ENCODE peak calls at places on chromosomes 12 and 14, in five cellular contexts. B is stimulated activated effector memory CD8-positive, alpha-beta T cell treated with anti-CD3 and anti-CD28 coated beads, Interleukin-12 subunit alpha, Interleukin-12 subunit beta, amount 100 ng/mL, for 72 hours; V is progenitor cell of endocrine pancreas; Q is HTR-8/SVneo; I is NCI-H1694 treated with DMSO at 0.1 percent for 48 hours. D is an unnamed sample.

GRCh38 chr14:102793531-102794328 is 16.5 kb downstream of the TRAF3 start:
- DNase-seq in V (no peak), B (no peak), Q (no peak), I (no peak), D (no peak)

GRCh38 chr12:85280138-85280983 is at the start of gene ALX1:
- DNase-seq in I (no peak), Q (peak; percentile 17), B (no peak), V (peak; percentile 57), D (no peak)

GRCh38 chr14:45426685-45427282 is 173.8 kb upstream of the MIS18BP1 start:
- DNase-seq in Q (peak; percentile 29), V (no peak), B (no peak), I (peak; percentile 80), D (no peak)

GRCh38 chr14:77203611-77204456 is 22.2 kb downstream of the TMEM63C start:
- DNase-seq in Q (no peak), B (no peak), I (peak; percentile 82), V (no peak), D (peak; percentile 25)

GRCh38 chr12:10562306-10562933 is 51.0 kb downstream of the MAGOHB start:
- DNase-seq in B (no peak), V (no peak), Q (peak; percentile 25), I (peak; percentile 10), D (no peak)

GRCh38 chr14:96978525-96979272 is 181.5 kb downstream of the VRK1 start:
- DNase-seq in V (no peak), Q (no peak), I (no peak), B (no peak), D (no peak)

GRCh38 chr14:103232338-103232808 is 101.7 kb upstream of the EIF5 start:
- DNase-seq in Q (no peak), B (no peak), V (no peak), I (peak; percentile 70), D (no peak)

GRCh38 chr14:54627325-54627717 is 60.4 kb downstream of the SAMD4A start:
- DNase-seq in Q (no peak), I (no peak), B (no peak), V (no peak), D (no peak)

GRCh38 chr14:101151226-101151929 is 247.9 kb upstream of the RTL1 start:
- DNase-seq in V (no peak), Q (no peak), I (no peak), B (no peak), D (no peak)

GRCh38 chr14:64663174-64663573 is 41.0 kb upstream of the PLEKHG3 start:
- DNase-seq in V (no peak), B (no peak), Q (no peak), I (no peak), D (no peak)

GRCh38 chr12:119225454-119225853 is 46.7 kb downstream of the HSPB8 start:
- DNase-seq in V (no peak), Q (no peak), B (no peak), I (no peak), D (no peak)

GRCh38 chr12:2813573-2814185 is 1.2 kb downstream of the ITFG2 start:
- DNase-seq in Q (peak; percentile 75), B (peak; percentile 17), V (no peak), I (peak; percentile 72), D (no peak)

GRCh38 chr12:50515587-50515986 is 10.8 kb downstream of the DIP2B start:
- DNase-seq in I (no peak), B (no peak), Q (no peak), V (no peak), D (no peak)

GRCh38 chr12:26520154-26520553 is 312.8 kb downstream of the ITPR2 start:
- DNase-seq in B (no peak), I (no peak), Q (no peak), V (no peak), D (no peak)

GRCh38 chr12:132284071-132284492 is 45.3 kb downstream of the GALNT9 start:
- DNase-seq in B (no peak), Q (no peak), V (no peak), I (peak; percentile 13), D (no peak)

GRCh38 chr12:116406529-116406928 is 129.0 kb upstream of the MED13L start:
- DNase-seq in I (peak; percentile 28), B (no peak), Q (peak; percentile 87), V (no peak), D (no peak)

GRCh38 chr12:128323526-128323925 is 56.6 kb downstream of the TMEM132C start:
- DNase-seq in V (no peak), I (no peak), Q (no peak), B (no peak), D (no peak)

GRCh38 chr12:113062502-113063395 is 6.2 kb downstream of the DTX1 start:
- DNase-seq in Q (no peak), V (no peak), I (no peak), B (no peak), D (no peak)

GRCh38 chr14:22668417-22668816 is 24.3 kb upstream of the OR6J1 start:
- DNase-seq in V (no peak), Q (no peak), I (no peak), B (no peak), D (no peak)

GRCh38 chr14:50231475-50232275 is at the start of gene SOS2:
- DNase-seq in Q (peak; percentile 85), B (peak; percentile 73), I (peak; percentile 86), V (peak; percentile 86), D (peak; percentile 87)

GRCh38 chr12:5533368-5533767 is 101.5 kb downstream of the NTF3 start:
- DNase-seq in V (no peak), Q (no peak), I (no peak), B (no peak), D (no peak)

GRCh38 chr12:26701604-26702215 is 131.3 kb downstream of the ITPR2 start:
- DNase-seq in B (no peak), I (peak; percentile 54), V (no peak), Q (no peak), D (no peak)

GRCh38 chr12:74337951-74338350 is 199.7 kb upstream of the ATXN7L3B start:
- DNase-seq in B (no peak), I (no peak), Q (peak; percentile 6), V (no peak), D (no peak)

GRCh38 chr12:47377414-47378221 is 297.9 kb upstream of the AMIGO2 start:
- DNase-seq in Q (peak; percentile 84), B (no peak), V (no peak), I (no peak), D (peak; percentile 2)

GRCh38 chr14:96095581-96096476 is 56.7 kb downstream of the C14orf132 start:
- DNase-seq in B (no peak), V (no peak), Q (peak; percentile 41), I (peak; percentile 67), D (no peak)

GRCh38 chr12:47348206-47348605 is 268.4 kb upstream of the AMIGO2 start:
- DNase-seq in Q (no peak), B (no peak), V (no peak), I (no peak), D (no peak)

GRCh38 chr14:28461379-28461778 is 305.2 kb upstream of the FOXG1 start:
- DNase-seq in V (no peak), B (no peak), Q (no peak), I (no peak), D (no peak)

GRCh38 chr12:108394196-108394595 is 55.1 kb upstream of the CMKLR1 start:
- DNase-seq in B (no peak), V (no peak), I (peak; percentile 81), Q (no peak), D (no peak)

GRCh38 chr14:76828339-76829015 is 2.3 kb downstream of the LRRC74A start:
- DNase-seq in Q (no peak), B (no peak), I (no peak), V (peak; percentile 24), D (no peak)

GRCh38 chr14:103512701-103513611 is 9.7 kb downstream of the CKB start:
- DNase-seq in Q (no peak), I (peak; percentile 100), B (no peak), V (no peak), D (no peak)

GRCh38 chr12:51000245-51000644 is 25.9 kb downstream of the SLC11A2 start:
- DNase-seq in B (no peak), V (no peak), Q (peak; percentile 15), I (no peak), D (no peak)